ENCODE peak calls at places on chromosomes 3 and 15, in eight cellular contexts. L is fibroblast of lung, X is breast epithelium, E is GM23248, J is mesendoderm, G is OCI-LY7, S is dorsolateral prefrontal cortex, A is GM23338. C is an unnamed sample.

GRCh38 chr15:88759872-88760271 is 43.4 kb upstream of the ACAN start:
- DNase-seq in L (no peak), X (no peak), E (no peak), J (no peak), G (no peak), S (no peak), A (no peak), C (no peak)

GRCh38 chr3:135009014-135009413 is 214.0 kb downstream of the EPHB1 start:
- DNase-seq in L (no peak), X (no peak), E (peak; percentile 16), J (no peak), G (no peak), S (no peak), A (no peak), C (no peak)

GRCh38 chr3:120516142-120516541 is 65.3 kb upstream of the FSTL1 start:
- DNase-seq in L (no peak), X (no peak), E (no peak), J (peak; percentile 58), G (no peak), S (no peak), A (no peak), C (no peak)

GRCh38 chr15:38471974-38472373 is 18.0 kb downstream of the FAM98B start:
- DNase-seq in L (no peak), X (no peak), E (no peak), J (no peak), G (no peak), S (no peak), A (no peak), C (no peak)

GRCh38 chr3:111850481-111850880 is 8.6 kb upstream of the PHLDB2 start:
- DNase-seq in L (peak; percentile 88), X (no peak), E (peak; percentile 46), J (no peak), G (no peak), S (no peak), A (no peak), C (no peak)

GRCh38 chr15:71103102-71103676 is 12.1 kb upstream of the THSD4 start:
- DNase-seq in L (peak; percentile 77), X (no peak), E (peak; percentile 58), J (peak; percentile 28), G (peak; percentile 18), S (no peak), A (no peak), C (peak; percentile 57)

GRCh38 chr3:59545369-59545768 is 495.5 kb upstream of the CFAP20DC start:
- DNase-seq in L (no peak), X (no peak), E (no peak), J (peak; percentile 29), G (no peak), S (no peak), A (no peak), C (peak; percentile 57)

GRCh38 chr15:83200162-83200561 is 7.5 kb downstream of the HDGFL3 start:
- DNase-seq in L (peak; percentile 55), X (no peak), E (peak; percentile 79), J (no peak), G (no peak), S (no peak), A (no peak), C (no peak)

GRCh38 chr3:106628407-106628806 is 748.8 kb upstream of the CCDC54 start:
- DNase-seq in L (peak; percentile 61), X (no peak), E (peak; percentile 67), J (no peak), G (peak; percentile 4), S (no peak), A (no peak), C (peak; percentile 60)

GRCh38 chr15:56473017-56473416 is 8.1 kb upstream of the MNS1 start:
- DNase-seq in L (no peak), X (no peak), E (no peak), J (no peak), G (no peak), S (no peak), A (no peak), C (no peak)

GRCh38 chr3:27943106-27943505 is 221.0 kb upstream of the EOMES start:
- DNase-seq in L (peak; percentile 12), X (no peak), E (peak; percentile 61), J (peak; percentile 81), G (no peak), S (no peak), A (peak; percentile 85), C (peak; percentile 33)

GRCh38 chr3:76177650-76178049 is 392.3 kb upstream of the ZNF717 start:
- DNase-seq in L (no peak), X (no peak), E (no peak), J (no peak), G (no peak), S (no peak), A (no peak), C (no peak)

GRCh38 chr15:85582076-85582718 is 201.8 kb downstream of the AKAP13 start:
- DNase-seq in L (peak; percentile 53), X (no peak), E (peak; percentile 84), J (no peak), G (peak; percentile 22), S (no peak), A (no peak), C (no peak)

GRCh38 chr15:33234019-33234418 is 39.5 kb upstream of the FMN1 start:
- DNase-seq in L (peak; percentile 63), X (no peak), E (peak; percentile 69), J (peak; percentile 74), G (peak; percentile 51), S (no peak), A (peak; percentile 72), C (peak; percentile 34)

GRCh38 chr3:21962456-21962855 is 211.4 kb upstream of the ZNF385D start:
- DNase-seq in L (peak; percentile 23), X (no peak), E (peak; percentile 26), J (no peak), G (no peak), S (no peak), A (no peak), C (no peak)

GRCh38 chr3:11844891-11845290 is 1.8 kb downstream of the TAMM41 start:
- DNase-seq in L (no peak), X (no peak), E (peak; percentile 12), J (no peak), G (no peak), S (no peak), A (no peak), C (no peak)

GRCh38 chr3:42037318-42037945 is 53.7 kb upstream of the TRAK1 start:
- DNase-seq in L (no peak), X (no peak), E (no peak), J (no peak), G (no peak), S (no peak), A (no peak), C (no peak)

GRCh38 chr15:31801152-31801551 is 229.2 kb upstream of the CHRNA7 start:
- DNase-seq in L (no peak), X (no peak), E (peak; percentile 58), J (no peak), G (no peak), S (peak; percentile 65), A (no peak), C (no peak)

GRCh38 chr3:13145826-13146642 is 72.8 kb upstream of the IQSEC1 start:
- DNase-seq in L (no peak), X (no peak), E (no peak), J (no peak), G (no peak), S (no peak), A (no peak), C (no peak)

GRCh38 chr3:80733522-80734176 is 965.9 kb upstream of the ROBO1 start:
- DNase-seq in L (peak; percentile 65), X (no peak), E (peak; percentile 42), J (peak; percentile 31), G (no peak), S (no peak), A (no peak), C (no peak)

GRCh38 chr3:89957461-89957860 is 850.0 kb downstream of the EPHA3 start:
- DNase-seq in L (no peak), X (no peak), E (no peak), J (no peak), G (no peak), S (no peak), A (no peak), C (no peak)

GRCh38 chr3:10935846-10936631 is 56.5 kb upstream of the SLC6A1 start:
- DNase-seq in L (no peak), X (no peak), E (no peak), J (no peak), G (no peak), S (peak; percentile 22), A (no peak), C (no peak)

GRCh38 chr3:39178553-39178952 is 13.8 kb downstream of the XIRP1 start:
- DNase-seq in L (peak; percentile 40), X (no peak), E (peak; percentile 44), J (peak; percentile 74), G (no peak), S (no peak), A (no peak), C (no peak)

GRCh38 chr3:50164481-50164880 is 9.4 kb downstream of the SEMA3F start:
- DNase-seq in L (no peak), X (no peak), E (peak; percentile 13), J (no peak), G (no peak), S (no peak), A (no peak), C (no peak)
- H3K4me3 ChIP-seq in L (no peak overlapping the region), X (peak overlapping the region; percentile 5), E (no peak overlapping the region), J (no peak overlapping the region), G (no peak overlapping the region), S (no peak overlapping the region), A (no peak overlapping the region), C (no peak overlapping the region)

DNA sequence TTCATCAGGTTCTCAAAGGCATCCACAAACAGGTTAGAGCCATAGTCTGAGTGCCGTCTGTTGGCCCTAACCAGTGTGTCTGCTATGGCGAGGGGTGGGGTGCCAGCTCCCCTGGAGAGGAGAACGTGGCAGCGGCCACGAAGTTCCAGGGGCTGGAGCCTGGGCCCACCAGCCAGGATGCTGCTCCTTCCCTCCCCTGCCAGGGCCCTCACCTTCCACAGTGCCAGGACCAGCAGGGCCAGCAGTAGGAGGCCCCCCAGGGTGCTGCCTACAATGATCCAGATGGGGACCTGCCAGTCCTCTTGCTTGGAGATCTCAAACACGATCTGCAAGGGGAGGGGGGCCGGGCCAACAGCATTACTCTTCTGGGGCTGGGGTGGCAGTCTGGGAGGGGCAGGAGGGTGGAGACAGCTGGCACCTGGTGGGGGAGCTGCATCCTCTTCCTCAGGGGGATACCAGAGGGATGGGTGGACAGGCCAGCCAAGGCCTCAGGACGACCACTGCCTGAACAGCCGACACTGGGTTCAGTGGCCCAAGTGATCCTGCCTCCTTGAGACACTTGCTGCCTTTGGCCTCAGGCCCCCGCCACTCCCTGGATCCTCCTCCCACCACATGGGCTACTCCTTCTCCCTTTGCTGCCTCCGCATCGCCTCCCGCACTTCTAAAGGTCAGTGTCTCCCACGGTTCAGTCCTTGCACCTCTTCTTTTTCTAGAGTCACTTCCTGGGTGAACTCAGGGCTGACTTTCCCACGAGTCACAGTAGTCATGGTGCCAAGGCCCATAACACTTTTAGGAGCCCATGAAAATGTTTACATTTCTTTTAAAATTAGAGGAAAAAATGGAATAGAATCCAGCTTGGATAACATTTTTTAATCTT is 26.3 kb downstream of the FEM1B start:
- DNase-seq in L (no peak), X (peak; percentile 15), E (peak; percentile 57), J (no peak), G (no peak), S (no peak), A (no peak), C (no peak)
- H3K27ac ChIP-seq in L (no peak overlapping the region), X (no peak overlapping the region), E (peak overlapping the region; percentile 50), J (no peak overlapping the region), G (no peak overlapping the region), S (no peak overlapping the region), A (no peak overlapping the region), C (no peak overlapping the region)

GRCh38 chr3:139322346-139322745 is 21.5 kb upstream of the MRPS22 start:
- DNase-seq in L (no peak), X (no peak), E (no peak), J (no peak), G (no peak), S (no peak), A (no peak), C (no peak)
- H3K4me3 ChIP-seq in L (no peak overlapping the region), X (no peak overlapping the region), E (no peak overlapping the region), J (no peak overlapping the region), G (no peak overlapping the region), S (no peak overlapping the region), A (no peak overlapping the region), C (no peak overlapping the region)

GRCh38 chr3:138494607-138494929 is 60.2 kb downstream of the ESYT3 start:
- DNase-seq in L (no peak), X (no peak), E (no peak), J (no peak), G (no peak), S (no peak), A (no peak), C (no peak)
- H3K27ac ChIP-seq in L (no peak overlapping the region), X (no peak overlapping the region), E (peak overlapping the region; percentile 62), J (no peak overlapping the region), G (no peak overlapping the region), S (no peak overlapping the region), A (no peak overlapping the region), C (no peak overlapping the region)